ENCODE peak calls at places on chromosomes 11 and 22, in four cellular contexts. B is HCT116, I is upper lobe of left lung, A is ovary. P is an unnamed sample. For H3K4me1, the result is how much of the 10 kb centered on the place peaks cover.

GRCh38 chr11:126704144-126704543 is 296.4 kb downstream of the KIRREL3 start:
- DNase-seq in B (no peak), I (no peak), A (no peak), P (no peak)

GRCh38 chr11:84089072-84090057 is 803.2 kb upstream of the CCDC90B start:
- DNase-seq in B (no peak), I (no peak), A (no peak), P (no peak)

GRCh38 chr22:23251445-23252093 is 71.3 kb downstream of the BCR start:
- DNase-seq in B (peak), I (no peak), A (no peak), P (no peak)

GRCh38 chr11:119317592-119318239 is 786 bp upstream of the MCAM start:
- DNase-seq in B (no peak), I (no peak), A (no peak), P (no peak)

GRCh38 chr11:2390871-2391662 is 9.5 kb upstream of the TSSC4 start:
- DNase-seq in B (no peak), I (peak), A (peak), P (no peak)

GRCh38 chr11:115267871-115268270 is 236.3 kb downstream of the CADM1 start:
- DNase-seq in B (no peak), I (no peak), A (no peak), P (no peak)

GRCh38 chr11:46991391-46991790 is 54.8 kb downstream of the CSTPP1 start:
- DNase-seq in B (no peak), I (no peak), A (no peak), P (no peak)

GRCh38 chr11:90204832-90205646 is 17.8 kb downstream of the CHORDC1 start:
- DNase-seq in B (peak), I (no peak), A (no peak), P (no peak)

GRCh38 chr11:132234878-132235277 is 864.5 kb downstream of the NTM start:
- DNase-seq in B (no peak), I (no peak), A (no peak), P (no peak)

GRCh38 chr11:429931-430456 is 11.8 kb downstream of the ANO9 start:
- DNase-seq in B (no peak), I (peak), A (no peak), P (no peak)

GRCh38 chr11:36452987-36453386 is 57.1 kb downstream of the TRAF6 start:
- DNase-seq in B (no peak), I (no peak), A (no peak), P (no peak)

GRCh38 chr11:6455070-6455469 is 14.3 kb upstream of the HPX start:
- DNase-seq in B (no peak), I (no peak), A (no peak), P (no peak)

GRCh38 chr22:30968015-30968923 is at the start of gene MORC2:
- DNase-seq in B (no peak), I (peak), A (peak), P (no peak)

GRCh38 chr11:64234840-64235379 is 526 bp downstream of the VEGFB start:
- DNase-seq in B (no peak), I (peak), A (peak), P (no peak)

GRCh38 chr22:49503321-49503720 is 324.4 kb downstream of the BRD1 start:
- DNase-seq in B (no peak), I (no peak), A (no peak), P (no peak)

GRCh38 chr11:17273668-17274321 is 2.7 kb upstream of the NUCB2 start:
- DNase-seq in B (no peak), I (no peak), A (no peak), P (no peak)

GRCh38 chr11:15148181-15148580 is 33.5 kb downstream of the INSC start:
- DNase-seq in B (no peak), I (no peak), A (no peak), P (no peak)

GRCh38 chr22:24011735-24012068 is 598 bp downstream of the CABIN1 start:
- DNase-seq in B (no peak), I (no peak), A (no peak), P (no peak)

GRCh38 chr11:15903246-15903645 is 453.1 kb downstream of the SOX6 start:
- DNase-seq in B (no peak), I (no peak), A (no peak), P (no peak)

GRCh38 chr11:82557274-82557673 is 176.4 kb downstream of the FAM181B start:
- DNase-seq in B (no peak), I (no peak), A (no peak), P (no peak)

GRCh38 chr22:30610299-30610698 is 3.3 kb downstream of the TCN2 start:
- DNase-seq in B (no peak), I (no peak), A (no peak), P (peak)

GRCh38 chr11:12278766-12279671 is 98.4 kb upstream of the PARVA start:
- DNase-seq in B (no peak), I (no peak), A (no peak), P (no peak)

GRCh38 chr11:10669258-10670033 is 24.1 kb downstream of the IRAG1 start:
- DNase-seq in B (no peak), I (no peak), A (no peak), P (no peak)

GRCh38 chr22:49934144-49934890 is 15.9 kb downstream of the CRELD2 start:
- DNase-seq in B (no peak), I (peak), A (peak), P (no peak)

GRCh38 chr11:86063536-86063935 is 5.3 kb downstream of the PICALM start:
- DNase-seq in B (no peak), I (no peak), A (no peak), P (no peak)

GRCh38 chr11:86066606-86067229 is 2.2 kb downstream of the PICALM start:
- DNase-seq in B (no peak), I (no peak), A (no peak), P (no peak)

GRCh38 chr11:86066033-86066432 is 2.9 kb downstream of the PICALM start:
- DNase-seq in B (no peak), I (no peak), A (no peak), P (no peak)

GRCh38 chr11:86062719-86063118 is 6.2 kb downstream of the PICALM start:
- DNase-seq in B (no peak), I (no peak), A (no peak), P (no peak)

DNA sequence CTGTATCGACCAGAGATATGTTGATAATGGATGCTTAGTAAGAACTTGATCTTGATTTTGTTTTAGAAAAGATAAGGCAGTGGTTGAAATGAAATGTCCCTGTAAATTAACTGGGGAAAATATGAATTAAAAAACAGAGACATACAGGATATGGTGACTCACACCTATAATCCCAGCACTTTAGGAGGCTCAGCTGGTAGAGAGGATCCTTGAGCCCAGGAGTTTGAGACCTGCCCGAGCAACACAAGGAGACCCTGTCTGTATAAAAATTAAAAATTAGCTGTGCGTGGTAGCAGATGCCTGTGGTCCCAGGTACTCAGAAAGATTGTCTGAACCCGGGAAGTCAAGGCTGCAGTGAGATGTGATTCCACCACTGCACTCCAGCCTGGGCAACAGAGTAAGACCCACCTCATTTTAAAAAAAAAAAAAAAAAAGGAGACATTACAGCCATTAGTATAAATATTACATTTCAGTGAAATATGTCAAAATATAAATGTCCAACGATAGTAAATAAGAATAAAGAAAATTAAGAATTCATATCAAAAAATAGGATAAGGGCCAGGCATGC is 4.6 kb downstream of the PICALM start:
- DNase-seq in B (no peak), I (no peak), A (no peak), P (no peak)
- H3K4me1 ChIP-seq in B (under half), I (half or more), A (under half), P (under half)

GRCh38 chr22:37542959-37543358 is 17.3 kb upstream of the CDC42EP1 start:
- DNase-seq in B (no peak), I (no peak), A (no peak), P (no peak)

GRCh38 chr22:37547249-37547741 is 13.0 kb upstream of the CDC42EP1 start:
- DNase-seq in B (no peak), I (no peak), A (peak), P (no peak)

GRCh38 chr22:37544955-37545702 is 15.2 kb upstream of the CDC42EP1 start:
- DNase-seq in B (no peak), I (no peak), A (peak), P (peak)

GRCh38 chr22:37546436-37547248 is 13.6 kb upstream of the CDC42EP1 start:
- DNase-seq in B (no peak), I (peak), A (peak), P (no peak)

DNA sequence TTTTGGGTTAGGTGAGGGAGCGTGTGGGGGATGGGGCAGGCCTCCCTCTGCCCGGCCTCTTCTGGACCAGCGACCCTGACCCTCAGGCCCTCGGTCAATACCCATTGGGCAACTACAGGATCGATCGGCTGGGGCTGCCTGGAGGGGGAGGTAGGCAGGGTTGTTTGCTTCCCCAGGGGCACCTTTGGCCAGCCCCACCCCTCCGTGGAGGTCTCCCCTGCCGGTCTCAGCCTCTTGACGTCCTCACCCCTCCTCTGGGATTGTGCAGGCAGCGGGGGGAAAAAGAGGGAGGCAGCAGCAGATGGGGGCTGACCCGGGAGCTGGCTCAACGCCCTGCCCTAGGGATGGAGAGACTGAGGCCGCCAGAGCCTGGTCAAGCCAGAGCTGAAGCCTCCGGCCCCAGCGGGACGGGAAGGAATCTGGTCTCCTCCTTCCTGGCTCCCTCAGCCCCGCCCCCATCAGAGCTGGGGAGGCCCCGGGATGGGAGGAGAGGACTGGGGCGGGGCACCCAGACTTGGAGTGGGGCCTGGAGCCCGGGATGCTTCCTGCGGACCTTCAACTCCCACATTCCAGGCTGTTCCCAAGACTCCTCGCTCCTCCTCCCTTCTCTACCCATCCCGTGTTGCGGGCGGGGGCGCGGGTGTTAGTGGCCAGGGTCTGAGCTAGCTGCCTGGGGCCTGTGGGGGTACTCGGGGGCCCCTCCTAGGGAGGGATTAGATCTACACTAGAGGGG is 14.4 kb upstream of the CDC42EP1 start:
- DNase-seq in B (no peak), I (peak), A (peak), P (peak)
- TF ChIP-seq POLR2A in B (no peak), I (peak), A (peak), P (no peak)

GRCh38 chr11:71937826-71938225 is 9.0 kb downstream of the RNF121 start:
- DNase-seq in B (no peak), I (no peak), A (no peak), P (no peak)
- H3K4me1 ChIP-seq in B (under half), I (under half), A (under half), P (under half)

GRCh38 chr11:65870307-65870658 is 2.3 kb downstream of the EFEMP2 start:
- DNase-seq in B (no peak), I (peak), A (no peak), P (no peak)
- TF ChIP-seq POLR2A in B (no peak), I (no peak), A (no peak), P (no peak)

GRCh38 chr22:40939202-40939601 is 12.0 kb upstream of the RBX1 start:
- DNase-seq in B (no peak), I (no peak), A (no peak), P (no peak)
- H3K4me1 ChIP-seq in B (under half), I (under half), A (under half), P (under half)

P was measured in tibial nerve.